ENCODE peak calls at places on chromosome 9, in five cellular contexts. A, X, E, W and T are unnamed samples.

GRCh38 chr9:114035221-114035844 is 42.8 kb downstream of the AMBP start:
- DNase-seq in X (no peak), E (no peak), A (peak; percentile 46), W (no peak), T (no peak)

GRCh38 chr9:26656003-26656940 is 236.3 kb downstream of the CAAP1 start:
- DNase-seq in X (peak; percentile 14), A (no peak), W (peak; percentile 78), E (peak; percentile 37), T (no peak)

GRCh38 chr9:118318770-118319443 is 614.7 kb downstream of the TLR4 start:
- DNase-seq in W (no peak), E (peak; percentile 83), A (no peak), X (no peak), T (peak; percentile 72)

GRCh38 chr9:16575142-16575877 is 295.2 kb downstream of the BNC2 start:
- DNase-seq in W (no peak), A (no peak), X (peak; percentile 34), E (peak; percentile 45), T (no peak)

GRCh38 chr9:133101356-133102189 is 19.5 kb downstream of the RALGDS start:
- DNase-seq in W (no peak), E (no peak), A (peak; percentile 64), X (no peak), T (no peak)

GRCh38 chr9:108889649-108890067 is 27.6 kb downstream of the ACTL7A start:
- DNase-seq in E (peak; percentile 34), X (peak; percentile 50), W (peak; percentile 10), A (no peak), T (no peak)

GRCh38 chr9:119289740-119290139 is 79.5 kb downstream of the BRINP1 start:
- DNase-seq in X (peak; percentile 53), E (peak; percentile 53), A (no peak), W (peak; percentile 89), T (no peak)

GRCh38 chr9:133341369-133342082 is 5.5 kb upstream of the SURF6 start:
- DNase-seq in E (no peak), W (no peak), A (no peak), X (no peak), T (no peak)

GRCh38 chr9:137074657-137075274 is 2.6 kb upstream of the UAP1L1 start:
- DNase-seq in A (no peak), E (no peak), W (peak; percentile 77), X (no peak), T (no peak)

GRCh38 chr9:77488439-77489126 is 159.5 kb downstream of the GNA14 start:
- DNase-seq in A (no peak), W (peak; percentile 79), E (peak; percentile 25), X (peak; percentile 66), T (no peak)

GRCh38 chr9:97748525-97748924 is 51.4 kb upstream of the XPA start:
- DNase-seq in A (no peak), X (no peak), W (no peak), E (no peak), T (no peak)

GRCh38 chr9:4984171-4984570 is 901 bp upstream of the JAK2 start:
- DNase-seq in X (no peak), A (no peak), W (no peak), E (peak; percentile 59), T (no peak)

GRCh38 chr9:133955821-133956411 is 36.2 kb downstream of the VAV2 start:
- DNase-seq in E (no peak), X (peak; percentile 25), A (no peak), W (peak; percentile 75), T (no peak)

GRCh38 chr9:117095116-117095515 is 319.7 kb downstream of the ASTN2 start:
- DNase-seq in X (no peak), A (no peak), W (no peak), E (no peak), T (no peak)

GRCh38 chr9:16687678-16688369 is 182.6 kb downstream of the BNC2 start:
- DNase-seq in X (peak; percentile 51), A (no peak), W (no peak), E (no peak), T (no peak)

GRCh38 chr9:19049872-19050636 is 827 bp downstream of the RRAGA start:
- DNase-seq in E (no peak), X (peak; percentile 48), A (no peak), W (peak; percentile 54), T (no peak)
- H3K4me3 ChIP-seq in E (peak overlapping the region; percentile 82), X (peak overlapping the region; percentile 88), A (peak overlapping the region; percentile 97), W (peak overlapping the region; percentile 86), T (peak overlapping the region; percentile 71)

GRCh38 chr9:91001146-91001611 is 199.6 kb downstream of the SYK start:
- DNase-seq in W (no peak), X (peak; percentile 73), E (peak; percentile 70), A (no peak), T (peak; percentile 92)

GRCh38 chr9:91008568-91008967 is 206.9 kb downstream of the SYK start:
- DNase-seq in A (no peak), X (no peak), E (no peak), W (no peak), T (no peak)

GRCh38 chr9:91006046-91006445 is 204.4 kb downstream of the SYK start:
- DNase-seq in X (no peak), W (no peak), A (no peak), E (no peak), T (no peak)

GRCh38 chr9:91004484-91004883 is 202.9 kb downstream of the SYK start:
- DNase-seq in A (no peak), W (peak; percentile 7), X (no peak), E (no peak), T (no peak)

GRCh38 chr9:91004992-91005391 is 203.4 kb downstream of the SYK start:
- DNase-seq in E (no peak), W (peak; percentile 32), X (no peak), A (no peak), T (no peak)
- TF ChIP-seq CTCF in E (no peak), W (no peak), X (no peak), A (no peak), T (no peak)

DNA sequence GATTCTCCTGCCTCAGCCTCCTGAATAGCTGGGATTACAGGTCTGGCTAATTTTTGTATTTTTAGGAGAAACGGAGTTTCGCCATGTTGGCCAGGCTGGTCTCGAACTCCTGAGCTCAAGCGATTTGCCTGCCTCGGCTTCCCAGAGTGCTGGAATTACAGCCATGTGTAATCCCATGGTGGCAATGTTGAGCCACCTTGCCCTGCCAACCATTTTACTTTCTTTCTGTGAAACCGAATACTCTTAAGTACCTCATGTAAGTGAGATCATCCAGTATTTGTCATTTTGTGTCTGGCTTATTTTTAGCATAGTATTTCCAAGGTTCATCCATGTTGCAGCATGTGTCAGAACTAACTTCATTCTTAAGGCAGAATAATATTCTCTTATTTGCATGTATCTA is 8.2 kb downstream of the PRRC2B start:
- DNase-seq in X (peak; percentile 74), E (peak; percentile 50), A (no peak), W (no peak), T (no peak)
- H3K4me3 ChIP-seq in X (peak overlapping the region; percentile 32), E (peak overlapping the region; percentile 5), A (no peak overlapping the region), W (peak overlapping the region; percentile 24), T (no peak overlapping the region)

DNA sequence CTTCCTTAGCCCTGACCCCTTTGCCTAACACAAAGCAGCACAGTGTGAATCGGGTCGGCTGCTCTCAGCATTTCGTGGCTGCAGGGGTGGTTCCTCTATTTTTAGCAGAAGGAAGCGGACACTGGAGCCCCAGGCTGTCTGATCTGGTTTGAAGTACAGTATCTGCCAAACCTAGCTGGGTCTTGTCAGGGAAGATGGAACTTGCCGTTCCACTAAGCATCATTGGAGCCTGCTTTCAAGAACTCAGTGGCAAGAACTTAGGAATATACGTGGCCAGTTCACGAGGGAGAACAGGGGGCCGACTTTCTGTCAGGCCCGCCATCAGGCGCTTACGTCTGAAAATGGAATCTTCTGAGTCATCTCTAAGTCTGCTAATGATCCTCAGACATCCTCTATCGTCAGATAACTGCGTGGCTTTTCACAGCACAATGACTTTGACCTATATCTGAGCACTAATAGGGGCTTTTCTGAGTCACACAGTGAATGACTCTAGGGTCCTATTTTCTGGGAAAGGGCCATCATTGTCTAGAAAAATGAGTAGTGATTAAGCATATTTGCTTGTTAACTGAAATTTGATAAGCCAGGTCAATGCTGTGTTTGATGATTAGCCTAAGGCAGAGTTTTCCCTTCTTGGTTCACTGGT is 43.3 kb upstream of the NCS1 start:
- DNase-seq in E (no peak), X (peak; percentile 91), A (no peak), W (no peak), T (peak; percentile 92)
- TF ChIP-seq CTCF in E (no peak), X (no peak), A (no peak), W (no peak), T (no peak)

GRCh38 chr9:96020300-96020821 is 144.9 kb downstream of the ERCC6L2 start:
- DNase-seq in X (no peak), A (no peak), W (peak; percentile 17), E (no peak), T (no peak)
- H3K4me3 ChIP-seq in X (peak overlapping the region; percentile 47), A (peak overlapping the region; percentile 58), W (peak overlapping the region; percentile 80), E (no peak overlapping the region), T (peak overlapping the region; percentile 55)

GRCh38 chr9:121026260-121026691 is 23.8 kb downstream of the C5 start:
- DNase-seq in A (no peak), E (peak; percentile 91), W (no peak), X (peak; percentile 30), T (no peak)

GRCh38 chr9:121026768-121027167 is 23.3 kb downstream of the C5 start:
- DNase-seq in X (no peak), E (no peak), W (no peak), A (no peak), T (no peak)

GRCh38 chr9:121023064-121023463 is 27.0 kb downstream of the C5 start:
- DNase-seq in E (peak; percentile 69), W (no peak), A (no peak), X (peak; percentile 15), T (no peak)

GRCh38 chr9:121021294-121021693 is 28.8 kb downstream of the C5 start:
- DNase-seq in X (peak; percentile 43), W (no peak), E (no peak), A (no peak), T (no peak)

GRCh38 chr9:121024237-121024636 is 25.8 kb downstream of the C5 start:
- DNase-seq in E (no peak), A (no peak), X (no peak), W (no peak), T (no peak)
- TF ChIP-seq CTCF in E (no peak), A (no peak), X (no peak), W (no peak), T (no peak)